ENCODE peak calls at places on chromosomes 11 and 22, in six cellular contexts. One of them, this sample, is unnamed.
A peak's percentile ranks its signal among the peaks of the same experiment; 100 is the strongest.

GRCh38 chr22:30036656-30037055 is 43.6 kb upstream of the HORMAD2 start:
- DNase-seq in posterior cingulate gyrus: no peak
- DNase-seq in pulmonary artery endothelial cell: no peak
- DNase-seq in AG08396: peak; percentile 48
- DNase-seq in NCI-H187: no peak
- DNase-seq in fibroblast of mammary gland: no peak
- DNase-seq in this sample: no peak

GRCh38 chr22:43553451-43554258 is 141.8 kb downstream of the MPPED1 start:
- DNase-seq in pulmonary artery endothelial cell: no peak
- DNase-seq in fibroblast of mammary gland: no peak
- DNase-seq in posterior cingulate gyrus: no peak
- DNase-seq in AG08396: no peak
- DNase-seq in NCI-H187: no peak
- DNase-seq in this sample: no peak

GRCh38 chr11:27218498-27219038 is 144.4 kb downstream of the CCDC34 start:
- DNase-seq in NCI-H187: no peak
- DNase-seq in AG08396: peak; percentile 73
- DNase-seq in pulmonary artery endothelial cell: no peak
- DNase-seq in fibroblast of mammary gland: peak; percentile 96
- DNase-seq in posterior cingulate gyrus: no peak
- DNase-seq in this sample: no peak

GRCh38 chr11:61598886-61599868 is 18.3 kb upstream of the SYT7 start:
- DNase-seq in fibroblast of mammary gland: peak; percentile 87
- DNase-seq in NCI-H187: no peak
- DNase-seq in posterior cingulate gyrus: peak; percentile 42
- DNase-seq in pulmonary artery endothelial cell: no peak
- DNase-seq in AG08396: peak; percentile 58
- DNase-seq in this sample: no peak

GRCh38 chr11:77053217-77054013 is 13.4 kb upstream of the CAPN5 start:
- DNase-seq in posterior cingulate gyrus: no peak
- DNase-seq in pulmonary artery endothelial cell: no peak
- DNase-seq in AG08396: no peak
- DNase-seq in fibroblast of mammary gland: no peak
- DNase-seq in NCI-H187: no peak
- DNase-seq in this sample: no peak

GRCh38 chr22:25508161-25508560 is 56.3 kb upstream of the GRK3 start:
- DNase-seq in NCI-H187: no peak
- DNase-seq in fibroblast of mammary gland: no peak
- DNase-seq in AG08396: no peak
- DNase-seq in pulmonary artery endothelial cell: no peak
- DNase-seq in posterior cingulate gyrus: no peak
- DNase-seq in this sample: no peak

GRCh38 chr11:119178166-119178680 is 7.1 kb upstream of the NHERF4 start:
- DNase-seq in fibroblast of mammary gland: no peak
- DNase-seq in pulmonary artery endothelial cell: no peak
- DNase-seq in NCI-H187: no peak
- DNase-seq in posterior cingulate gyrus: no peak
- DNase-seq in AG08396: no peak
- DNase-seq in this sample: no peak

GRCh38 chr11:57172031-57172430 is 9.7 kb upstream of the LRRC55 start:
- DNase-seq in fibroblast of mammary gland: no peak
- DNase-seq in NCI-H187: no peak
- DNase-seq in AG08396: no peak
- DNase-seq in pulmonary artery endothelial cell: no peak
- DNase-seq in posterior cingulate gyrus: no peak
- DNase-seq in this sample: no peak

GRCh38 chr11:11313426-11313825 is 39.6 kb downstream of the CSNK2A3 start:
- DNase-seq in NCI-H187: no peak
- DNase-seq in pulmonary artery endothelial cell: no peak
- DNase-seq in posterior cingulate gyrus: no peak
- DNase-seq in fibroblast of mammary gland: peak; percentile 66
- DNase-seq in AG08396: no peak
- DNase-seq in this sample: no peak

GRCh38 chr22:23522642-23523251 is 57.3 kb downstream of the IGLL1 start:
- DNase-seq in pulmonary artery endothelial cell: no peak
- DNase-seq in AG08396: peak; percentile 43
- DNase-seq in posterior cingulate gyrus: no peak
- DNase-seq in fibroblast of mammary gland: no peak
- DNase-seq in NCI-H187: no peak
- DNase-seq in this sample: peak; percentile 55

GRCh38 chr11:65487467-65488272 is 11.2 kb upstream of the MALAT1 start:
- DNase-seq in fibroblast of mammary gland: peak; percentile 100
- DNase-seq in pulmonary artery endothelial cell: peak; percentile 100
- DNase-seq in AG08396: peak; percentile 94
- DNase-seq in NCI-H187: peak; percentile 92
- DNase-seq in posterior cingulate gyrus: peak; percentile 100
- DNase-seq in this sample: peak; percentile 100

GRCh38 chr11:21783954-21784353 is 408.9 kb upstream of the ANO5 start:
- DNase-seq in pulmonary artery endothelial cell: no peak
- DNase-seq in posterior cingulate gyrus: no peak
- DNase-seq in fibroblast of mammary gland: no peak
- DNase-seq in NCI-H187: no peak
- DNase-seq in AG08396: no peak
- DNase-seq in this sample: no peak

GRCh38 chr11:14446701-14447169 is 52.9 kb downstream of the COPB1 start:
- DNase-seq in AG08396: no peak
- DNase-seq in pulmonary artery endothelial cell: no peak
- DNase-seq in posterior cingulate gyrus: no peak
- DNase-seq in NCI-H187: no peak
- DNase-seq in fibroblast of mammary gland: peak; percentile 41
- DNase-seq in this sample: no peak

GRCh38 chr22:30497466-30498150 is 7.9 kb downstream of the SEC14L4 start:
- DNase-seq in NCI-H187: no peak
- DNase-seq in fibroblast of mammary gland: no peak
- DNase-seq in AG08396: no peak
- DNase-seq in pulmonary artery endothelial cell: no peak
- DNase-seq in posterior cingulate gyrus: no peak
- DNase-seq in this sample: no peak

GRCh38 chr22:36220457-36220921 is 18.8 kb downstream of the APOL2 start:
- DNase-seq in pulmonary artery endothelial cell: no peak
- DNase-seq in fibroblast of mammary gland: peak; percentile 48
- DNase-seq in posterior cingulate gyrus: no peak
- DNase-seq in NCI-H187: no peak
- DNase-seq in AG08396: no peak
- DNase-seq in this sample: no peak

GRCh38 chr11:67266424-67267187 is at the start of gene GRK2:
- DNase-seq in AG08396: peak; percentile 80
- DNase-seq in fibroblast of mammary gland: no peak
- DNase-seq in posterior cingulate gyrus: no peak
- DNase-seq in NCI-H187: no peak
- DNase-seq in pulmonary artery endothelial cell: no peak
- DNase-seq in this sample: peak; percentile 33

GRCh38 chr22:40215266-40215665 is 37.5 kb downstream of the TNRC6B start:
- DNase-seq in AG08396: no peak
- DNase-seq in posterior cingulate gyrus: no peak
- DNase-seq in fibroblast of mammary gland: no peak
- DNase-seq in NCI-H187: no peak
- DNase-seq in pulmonary artery endothelial cell: no peak
- DNase-seq in this sample: no peak

GRCh38 chr11:16984229-16984628 is 30.0 kb downstream of the PLEKHA7 start:
- DNase-seq in AG08396: no peak
- DNase-seq in NCI-H187: no peak
- DNase-seq in fibroblast of mammary gland: no peak
- DNase-seq in pulmonary artery endothelial cell: no peak
- DNase-seq in posterior cingulate gyrus: no peak
- DNase-seq in this sample: no peak

GRCh38 chr11:1193326-1194230 is 29.3 kb upstream of the MUC5B start:
- DNase-seq in NCI-H187: no peak
- DNase-seq in pulmonary artery endothelial cell: no peak
- DNase-seq in AG08396: no peak
- DNase-seq in fibroblast of mammary gland: no peak
- DNase-seq in posterior cingulate gyrus: no peak
- DNase-seq in this sample: no peak

GRCh38 chr11:132475046-132475445 is 1057.3 kb downstream of the OPCML start:
- DNase-seq in posterior cingulate gyrus: no peak
- DNase-seq in fibroblast of mammary gland: no peak
- DNase-seq in AG08396: no peak
- DNase-seq in pulmonary artery endothelial cell: no peak
- DNase-seq in NCI-H187: no peak
- DNase-seq in this sample: no peak

GRCh38 chr11:17391493-17392355 is 3.3 kb upstream of the KCNJ11 start:
- DNase-seq in AG08396: no peak
- DNase-seq in fibroblast of mammary gland: no peak
- DNase-seq in NCI-H187: peak; percentile 56
- DNase-seq in pulmonary artery endothelial cell: no peak
- DNase-seq in posterior cingulate gyrus: no peak
- DNase-seq in this sample: peak; percentile 5

GRCh38 chr11:14634813-14635212 is 8.8 kb upstream of the PDE3B start:
- DNase-seq in posterior cingulate gyrus: no peak
- DNase-seq in fibroblast of mammary gland: no peak
- DNase-seq in NCI-H187: no peak
- DNase-seq in AG08396: no peak
- DNase-seq in pulmonary artery endothelial cell: no peak
- DNase-seq in this sample: no peak

GRCh38 chr22:48520888-48521600 is 1306.6 kb downstream of the BRD1 start:
- DNase-seq in fibroblast of mammary gland: no peak
- DNase-seq in pulmonary artery endothelial cell: no peak
- DNase-seq in AG08396: no peak
- DNase-seq in posterior cingulate gyrus: no peak
- DNase-seq in NCI-H187: no peak
- DNase-seq in this sample: no peak

GRCh38 chr11:94376841-94377240 is 24.4 kb downstream of the GPR83 start:
- DNase-seq in pulmonary artery endothelial cell: no peak
- DNase-seq in NCI-H187: no peak
- DNase-seq in posterior cingulate gyrus: no peak
- DNase-seq in AG08396: no peak
- DNase-seq in fibroblast of mammary gland: no peak
- DNase-seq in this sample: no peak

GRCh38 chr11:130522284-130522961 is 74.0 kb downstream of the ADAMTS15 start:
- DNase-seq in fibroblast of mammary gland: peak; percentile 95
- DNase-seq in pulmonary artery endothelial cell: peak; percentile 57
- DNase-seq in AG08396: peak; percentile 92
- DNase-seq in posterior cingulate gyrus: peak; percentile 50
- DNase-seq in NCI-H187: no peak
- DNase-seq in this sample: no peak

GRCh38 chr22:36160499-36160942 is at the start of gene APOL3:
- DNase-seq in pulmonary artery endothelial cell: peak; percentile 48
- DNase-seq in AG08396: peak; percentile 45
- DNase-seq in fibroblast of mammary gland: peak; percentile 80
- DNase-seq in posterior cingulate gyrus: no peak
- DNase-seq in NCI-H187: no peak
- DNase-seq in this sample: no peak

GRCh38 chr11:75182652-75183051 is 31.7 kb downstream of the SLCO2B1 start:
- DNase-seq in AG08396: no peak
- DNase-seq in posterior cingulate gyrus: no peak
- DNase-seq in pulmonary artery endothelial cell: no peak
- DNase-seq in NCI-H187: no peak
- DNase-seq in fibroblast of mammary gland: no peak
- DNase-seq in this sample: no peak

GRCh38 chr11:1921576-1922141 is 2.2 kb downstream of the TNNT3 start:
- DNase-seq in AG08396: no peak
- DNase-seq in pulmonary artery endothelial cell: no peak
- DNase-seq in fibroblast of mammary gland: peak; percentile 78
- DNase-seq in NCI-H187: no peak
- DNase-seq in posterior cingulate gyrus: peak; percentile 54
- DNase-seq in this sample: no peak

GRCh38 chr11:71267807-71268421 is 15.5 kb upstream of the SHANK2 start:
- DNase-seq in posterior cingulate gyrus: no peak
- DNase-seq in NCI-H187: no peak
- DNase-seq in AG08396: no peak
- DNase-seq in fibroblast of mammary gland: no peak
- DNase-seq in pulmonary artery endothelial cell: no peak
- DNase-seq in this sample: no peak

GRCh38 chr11:76939219-76939631 is 78.5 kb downstream of the ACER3 start:
- DNase-seq in fibroblast of mammary gland: peak; percentile 5
- DNase-seq in posterior cingulate gyrus: no peak
- DNase-seq in pulmonary artery endothelial cell: no peak
- DNase-seq in NCI-H187: no peak
- DNase-seq in AG08396: no peak
- DNase-seq in this sample: no peak

GRCh38 chr11:94305146-94305545 is 766 bp downstream of the IZUMO1R start:
- DNase-seq in posterior cingulate gyrus: no peak
- DNase-seq in AG08396: peak; percentile 63
- DNase-seq in pulmonary artery endothelial cell: no peak
- DNase-seq in NCI-H187: no peak
- DNase-seq in fibroblast of mammary gland: peak; percentile 37
- DNase-seq in this sample: no peak

GRCh38 chr11:12813371-12814225 is 139.4 kb downstream of the TEAD1 start:
- DNase-seq in pulmonary artery endothelial cell: no peak
- DNase-seq in posterior cingulate gyrus: no peak
- DNase-seq in fibroblast of mammary gland: peak; percentile 89
- DNase-seq in NCI-H187: no peak
- DNase-seq in AG08396: peak; percentile 56
- DNase-seq in this sample: no peak

GRCh38 chr22:46758867-46759290 is 3.6 kb upstream of the TBC1D22A start:
- DNase-seq in posterior cingulate gyrus: no peak
- DNase-seq in NCI-H187: no peak
- DNase-seq in pulmonary artery endothelial cell: peak; percentile 66
- DNase-seq in fibroblast of mammary gland: peak; percentile 72
- DNase-seq in AG08396: peak; percentile 48
- DNase-seq in this sample: no peak

GRCh38 chr22:42317691-42318547 is 47.5 kb upstream of the TCF20 start:
- DNase-seq in AG08396: no peak
- DNase-seq in fibroblast of mammary gland: no peak
- DNase-seq in NCI-H187: no peak
- DNase-seq in pulmonary artery endothelial cell: no peak
- DNase-seq in posterior cingulate gyrus: peak; percentile 67
- DNase-seq in this sample: peak; percentile 80

This sample was measured in NCI-H1092.